ENCODE peak calls at places on chromosomes 1 and 21, in seven cellular contexts. W is NCI-H69; P is activated naive CD4-positive, alpha-beta T cell treated with Interleukin-2 at 50 U/mL for 16 hours; B is NT2/D1; U is NCI-H774; S is NCI-H2107; O is NCI-H1436. Y is an unnamed sample.

GRCh38 chr1:89536555-89537393 is 12.1 kb downstream of the LRRC8B start:
- DNase-seq in W (no peak), P (peak), B (no peak), U (no peak), S (no peak), O (no peak), Y (no peak)

GRCh38 chr1:47333922-47334764 is 553 bp downstream of the CMPK1 start:
- DNase-seq in W (peak), P (peak), B (peak), U (peak), S (peak), O (peak), Y (peak)

GRCh38 chr1:2417833-2418225 is 5.5 kb upstream of the PEX10 start:
- DNase-seq in W (no peak), P (no peak), B (no peak), U (no peak), S (no peak), O (no peak), Y (no peak)

GRCh38 chr1:7047866-7048265 is 262.6 kb downstream of the CAMTA1 start:
- DNase-seq in W (no peak), P (no peak), B (no peak), U (no peak), S (no peak), O (no peak), Y (no peak)

GRCh38 chr1:94271373-94271772 is 34.0 kb upstream of the ARHGAP29 start:
- DNase-seq in W (no peak), P (no peak), B (no peak), U (no peak), S (no peak), O (no peak), Y (no peak)

GRCh38 chr1:163035791-163036249 is 33.3 kb upstream of the RGS4 start:
- DNase-seq in W (peak), P (no peak), B (no peak), U (no peak), S (no peak), O (no peak), Y (peak)

GRCh38 chr1:176501596-176501995 is 38.6 kb downstream of the PAPPA2 start:
- DNase-seq in W (no peak), P (no peak), B (no peak), U (no peak), S (no peak), O (no peak), Y (no peak)

GRCh38 chr1:105641407-105641806 is 1415.1 kb upstream of the PRMT6 start:
- DNase-seq in W (no peak), P (no peak), B (no peak), U (no peak), S (no peak), O (no peak), Y (no peak)

GRCh38 chr1:180433873-180434272 is 68.5 kb downstream of the ACBD6 start:
- DNase-seq in W (no peak), P (no peak), B (no peak), U (no peak), S (no peak), O (no peak), Y (no peak)

GRCh38 chr1:97877307-97877706 is 43.5 kb downstream of the DPYD start:
- DNase-seq in W (no peak), P (no peak), B (no peak), U (no peak), S (no peak), O (no peak), Y (no peak)

GRCh38 chr1:56477164-56478111 is 101.9 kb downstream of the PLPP3 start:
- DNase-seq in W (peak), P (no peak), B (peak), U (peak), S (no peak), O (no peak), Y (no peak)

GRCh38 chr1:81802601-81803422 is 2.1 kb downstream of the ADGRL2 start:
- DNase-seq in W (peak), P (no peak), B (peak), U (peak), S (peak), O (peak), Y (peak)

GRCh38 chr1:166947398-166948043 is 27.8 kb downstream of the ILDR2 start:
- DNase-seq in W (peak), P (no peak), B (no peak), U (peak), S (peak), O (no peak), Y (peak)

GRCh38 chr21:41976611-41977010 is 22.8 kb upstream of the C2CD2 start:
- DNase-seq in W (no peak), P (no peak), B (no peak), U (no peak), S (no peak), O (no peak), Y (no peak)

GRCh38 chr1:1157033-1157365 is 16.7 kb upstream of the TTLL10 start:
- DNase-seq in W (no peak), P (no peak), B (no peak), U (no peak), S (no peak), O (no peak), Y (no peak)

GRCh38 chr1:108561731-108562326 is 1.9 kb downstream of the EEIG2 start:
- DNase-seq in W (peak), P (peak), B (peak), U (peak), S (peak), O (peak), Y (peak)

GRCh38 chr21:45507523-45507875 is 34.7 kb downstream of the SLC19A1 start:
- DNase-seq in W (no peak), P (no peak), B (no peak), U (no peak), S (no peak), O (no peak), Y (no peak)

GRCh38 chr1:29838738-29839320 is 602.5 kb downstream of the PTPRU start:
- DNase-seq in W (no peak), P (no peak), B (no peak), U (no peak), S (no peak), O (no peak), Y (no peak)